ENCODE peak calls at places on chromosomes 5 and 9, in seven cellular contexts. M is suprapubic skin, X is coronary artery, K is Peyer's patch, P is fibroblast of lung, T is mammary epithelial cell, Q is brain microvascular endothelial cell. G is an unnamed sample.

GRCh38 chr5:107365355-107366109 is 305.2 kb downstream of the EFNA5 start:
- DNase-seq in M (no peak), X (no peak), K (no peak), P (peak), T (no peak), Q (peak), G (no peak)

GRCh38 chr5:56813302-56813701 is 2.0 kb upstream of the MAP3K1 start:
- DNase-seq in M (no peak), X (no peak), K (no peak), P (no peak), T (no peak), Q (no peak), G (no peak)

GRCh38 chr5:40634593-40634992 is 45.1 kb upstream of the PTGER4 start:
- DNase-seq in M (no peak), X (no peak), K (no peak), P (no peak), T (no peak), Q (no peak), G (no peak)

GRCh38 chr9:129897263-129897662 is 62.0 kb downstream of the USP20 start:
- DNase-seq in M (no peak), X (no peak), K (no peak), P (no peak), T (no peak), Q (no peak), G (no peak)

GRCh38 chr9:27835746-27836145 is 262.5 kb upstream of the C9orf72 start:
- DNase-seq in M (no peak), X (no peak), K (no peak), P (no peak), T (no peak), Q (no peak), G (no peak)

GRCh38 chr9:5532790-5533189 is 22.5 kb downstream of the PDCD1LG2 start:
- DNase-seq in M (no peak), X (no peak), K (no peak), P (no peak), T (no peak), Q (no peak), G (no peak)

GRCh38 chr5:118479285-118479684 is 509.1 kb downstream of the DTWD2 start:
- DNase-seq in M (no peak), X (no peak), K (no peak), P (no peak), T (no peak), Q (no peak), G (no peak)

GRCh38 chr5:134133995-134134541 is 19.6 kb downstream of the TCF7 start:
- DNase-seq in M (peak), X (peak), K (no peak), P (no peak), T (no peak), Q (no peak), G (no peak)

GRCh38 chr5:96220610-96221390 is 212.2 kb downstream of the PCSK1 start:
- DNase-seq in M (no peak), X (no peak), K (no peak), P (peak), T (peak), Q (no peak), G (peak)

GRCh38 chr5:1564824-1565736 is 41.3 kb upstream of the LPCAT1 start:
- DNase-seq in M (no peak), X (no peak), K (no peak), P (no peak), T (no peak), Q (no peak), G (no peak)

GRCh38 chr9:122158202-122158601 is 1.4 kb downstream of the NDUFA8 start:
- DNase-seq in M (no peak), X (no peak), K (no peak), P (peak), T (peak), Q (peak), G (peak)

GRCh38 chr9:21690561-21690960 is 111.9 kb upstream of the MTAP start:
- DNase-seq in M (no peak), X (no peak), K (no peak), P (peak), T (no peak), Q (no peak), G (no peak)

DNA sequence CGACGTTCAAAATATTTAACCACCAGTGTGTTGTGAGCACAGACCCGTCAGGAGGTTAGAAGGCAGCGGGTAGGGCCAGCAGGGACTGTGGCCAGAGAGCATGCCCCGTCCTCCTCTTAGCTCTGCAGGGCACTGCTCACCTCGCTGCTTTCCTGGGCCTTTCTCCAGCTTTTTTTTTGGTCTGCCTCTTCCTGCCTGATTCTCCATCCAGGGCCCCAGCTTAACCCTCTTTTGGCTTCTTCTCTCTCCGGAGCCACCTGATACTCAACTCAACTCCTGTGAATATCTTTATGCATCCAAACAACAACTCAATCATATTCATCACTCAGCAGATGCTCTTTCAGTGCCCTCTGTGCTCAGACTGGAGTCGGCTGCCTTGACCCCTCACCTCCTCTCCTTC is 44.0 kb downstream of the TMOD1 start:
- DNase-seq in M (no peak), X (no peak), K (no peak), P (no peak), T (no peak), Q (no peak), G (no peak)
- H3K27ac ChIP-seq in M (no peak), X (no peak), K (no peak), P (no peak), T (no peak), Q (no peak), G (no peak)

GRCh38 chr5:2891781-2892180 is 140.3 kb upstream of the IRX2 start:
- DNase-seq in M (no peak), X (peak), K (no peak), P (no peak), T (no peak), Q (no peak), G (no peak)
- H3K27ac ChIP-seq in M (no peak), X (no peak), K (no peak), P (no peak), T (no peak), Q (no peak), G (no peak)

GRCh38 chr5:72543811-72544210 is 36.6 kb upstream of the ZNF366 start:
- DNase-seq in M (no peak), X (no peak), K (no peak), P (no peak), T (no peak), Q (no peak), G (no peak)
- H3K27ac ChIP-seq in M (no peak), X (peak), K (no peak), P (no peak), T (no peak), Q (peak), G (no peak)

GRCh38 chr5:147200001-147200400 is 34.8 kb upstream of the STK32A start:
- DNase-seq in M (no peak), X (no peak), K (no peak), P (no peak), T (no peak), Q (no peak), G (no peak)
- H3K27ac ChIP-seq in M (no peak), X (no peak), K (no peak), P (no peak), T (no peak), Q (no peak), G (no peak)

GRCh38 chr5:138386290-138386689 is 33.8 kb downstream of the KDM3B start:
- DNase-seq in M (no peak), X (no peak), K (no peak), P (peak), T (no peak), Q (no peak), G (no peak)
- H3K27ac ChIP-seq in M (no peak), X (no peak), K (no peak), P (no peak), T (no peak), Q (no peak), G (no peak)